ENCODE peak calls at places on chromosome 20, in seven cellular contexts. I is PC-9, O is WERI-Rb-1, H is HFF-Myc, Q is dorsolateral prefrontal cortex, C is lower leg skin, J is body of pancreas. R is an unnamed sample.

GRCh38 chr20:40535816-40536215 is 153.2 kb downstream of the MAFB start:
- DNase-seq in H (no peak), I (no peak), O (no peak), J (no peak), Q (no peak), C (no peak), R (no peak)

GRCh38 chr20:22495172-22495571 is 89.2 kb downstream of the FOXA2 start:
- DNase-seq in C (no peak), J (no peak), Q (no peak), O (no peak), H (no peak), I (no peak), R (no peak)

GRCh38 chr20:58017237-58017969 is 211.1 kb downstream of the ANKRD60 start:
- DNase-seq in C (peak), H (no peak), J (peak), Q (peak), O (no peak), I (peak), R (peak)

GRCh38 chr20:63473555-63474449 is 1.3 kb upstream of the KCNQ2 start:
- DNase-seq in I (no peak), C (no peak), H (no peak), J (no peak), Q (no peak), O (no peak), R (no peak)

GRCh38 chr20:13061381-13061780 is 52.6 kb downstream of the SPTLC3 start:
- DNase-seq in I (peak), H (no peak), C (no peak), O (no peak), J (peak), Q (no peak), R (no peak)

GRCh38 chr20:60851826-60852704 is 400.0 kb upstream of the CDH4 start:
- DNase-seq in C (no peak), J (no peak), H (no peak), I (no peak), Q (no peak), O (peak), R (no peak)

GRCh38 chr20:6959900-6960312 is 192.4 kb downstream of the BMP2 start:
- DNase-seq in C (no peak), O (no peak), Q (no peak), H (no peak), J (no peak), I (no peak), R (no peak)

GRCh38 chr20:47551841-47552240 is 50.2 kb downstream of the NCOA3 start:
- DNase-seq in J (peak), O (no peak), H (no peak), Q (no peak), I (no peak), C (no peak), R (no peak)

GRCh38 chr20:32354592-32355416 is 3.3 kb upstream of the ASXL1 start:
- DNase-seq in H (no peak), C (no peak), I (peak), J (no peak), O (no peak), Q (no peak), R (no peak)

GRCh38 chr20:2341336-2341735 is 39.4 kb upstream of the TGM6 start:
- DNase-seq in O (no peak), C (no peak), Q (no peak), J (no peak), H (no peak), I (no peak), R (no peak)

GRCh38 chr20:48815537-48815936 is 12.3 kb downstream of the PREX1 start:
- DNase-seq in C (no peak), O (no peak), H (no peak), Q (no peak), J (no peak), I (no peak), R (no peak)

GRCh38 chr20:39576786-39577185 is 614.6 kb downstream of the DHX35 start:
- DNase-seq in I (no peak), O (no peak), C (no peak), Q (no peak), H (no peak), J (no peak), R (no peak)

GRCh38 chr20:3237011-3237957 is 1.7 kb downstream of the SLC4A11 start:
- DNase-seq in J (no peak), O (no peak), I (peak), H (no peak), Q (no peak), C (no peak), R (no peak)

GRCh38 chr20:5945963-5946362 is 4.4 kb downstream of the TRMT6 start:
- DNase-seq in Q (no peak), H (peak), C (no peak), J (no peak), O (no peak), I (no peak), R (no peak)

GRCh38 chr20:35012227-35013069 is 56.8 kb downstream of the MYH7B start:
- DNase-seq in I (no peak), J (peak), C (no peak), Q (peak), O (no peak), H (no peak), R (no peak)

GRCh38 chr20:3276400-3277015 is 37.5 kb upstream of the SLC4A11 start:
- DNase-seq in H (peak), Q (no peak), I (peak), C (no peak), O (peak), J (peak), R (no peak)

GRCh38 chr20:1038205-1038604 is 36.1 kb upstream of the RSPO4 start:
- DNase-seq in J (no peak), O (no peak), Q (no peak), H (no peak), C (no peak), I (no peak), R (no peak)

GRCh38 chr20:1029980-1030379 is 27.9 kb upstream of the RSPO4 start:
- DNase-seq in H (no peak), O (no peak), J (no peak), I (no peak), C (no peak), Q (no peak), R (no peak)

GRCh38 chr20:1037039-1037438 is 34.9 kb upstream of the RSPO4 start:
- DNase-seq in Q (no peak), O (no peak), J (no peak), I (no peak), C (no peak), H (no peak), R (no peak)

GRCh38 chr20:1034420-1034799 is 32.3 kb upstream of the RSPO4 start:
- DNase-seq in Q (no peak), H (no peak), I (no peak), C (no peak), J (no peak), O (no peak), R (no peak)

DNA sequence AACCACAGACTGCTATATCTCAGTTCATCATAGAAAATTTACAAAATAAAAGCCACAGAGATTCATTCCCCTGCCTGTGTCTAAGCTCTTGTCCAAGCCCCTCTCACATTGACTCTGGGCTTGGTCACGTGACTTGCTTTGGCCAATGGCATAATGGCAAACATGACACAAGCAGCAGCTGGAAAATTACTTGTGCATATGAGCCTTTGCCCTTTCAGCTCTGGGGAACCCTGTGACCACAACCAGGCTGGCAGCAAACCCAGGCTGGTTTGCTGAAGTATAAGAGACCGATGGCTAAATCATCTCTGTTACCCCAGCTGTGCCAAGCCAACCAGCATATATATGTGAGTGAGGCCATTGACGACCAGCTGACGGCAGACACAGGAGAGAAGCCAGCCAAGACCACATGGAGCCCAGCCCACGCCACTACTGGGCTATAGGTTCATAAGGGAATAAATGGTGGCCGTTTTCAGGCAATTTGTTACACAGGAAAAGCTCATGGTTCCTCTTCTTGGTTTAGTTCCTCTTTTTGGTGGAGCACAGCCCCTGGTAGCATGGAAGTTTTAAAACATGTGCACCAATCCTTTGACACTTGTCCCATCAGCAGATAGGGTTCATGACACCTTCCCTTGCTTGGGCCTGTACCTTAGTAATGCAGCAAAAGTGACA is 31.8 kb upstream of the RSPO4 start:
- DNase-seq in J (peak), C (no peak), I (no peak), Q (no peak), H (no peak), O (no peak), R (no peak)
- TF ChIP-seq CTCF in J (no peak), C (no peak), I (no peak), Q (no peak), H (no peak), O (no peak), R (no peak)

GRCh38 chr20:50456452-50457324 is 53.5 kb upstream of the PTPN1 start:
- DNase-seq in Q (no peak), I (no peak), J (no peak), C (no peak), H (no peak), O (no peak), R (no peak)
- TF ChIP-seq CTCF in Q (no peak), I (peak), J (peak), C (no peak), H (peak), O (peak), R (no peak)

DNA sequence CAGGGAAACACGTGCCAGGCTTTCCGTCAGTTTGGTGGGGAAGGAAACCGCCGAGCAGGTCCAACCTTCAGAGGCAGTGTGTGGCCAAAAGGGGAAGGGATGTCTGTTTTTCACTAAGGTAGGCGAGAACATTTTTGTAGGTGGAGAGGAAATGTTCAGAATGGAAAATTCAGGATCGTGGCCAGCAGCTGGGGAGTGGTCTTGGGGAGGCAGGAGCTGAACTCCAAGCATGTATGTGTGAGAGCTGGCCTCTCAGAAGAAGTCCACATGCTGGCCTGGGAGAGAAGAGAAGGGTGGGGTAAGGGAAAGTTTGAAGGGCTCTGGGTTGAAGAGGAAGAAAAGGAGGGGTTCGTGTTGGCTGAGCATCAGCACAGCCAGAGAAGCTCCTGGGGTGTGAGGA is 74.9 kb downstream of the SYNDIG1 start:
- DNase-seq in H (no peak), I (no peak), J (no peak), O (no peak), Q (no peak), C (no peak), R (no peak)
- TF ChIP-seq CTCF in H (no peak), I (no peak), J (no peak), O (no peak), Q (no peak), C (no peak), R (no peak)

DNA sequence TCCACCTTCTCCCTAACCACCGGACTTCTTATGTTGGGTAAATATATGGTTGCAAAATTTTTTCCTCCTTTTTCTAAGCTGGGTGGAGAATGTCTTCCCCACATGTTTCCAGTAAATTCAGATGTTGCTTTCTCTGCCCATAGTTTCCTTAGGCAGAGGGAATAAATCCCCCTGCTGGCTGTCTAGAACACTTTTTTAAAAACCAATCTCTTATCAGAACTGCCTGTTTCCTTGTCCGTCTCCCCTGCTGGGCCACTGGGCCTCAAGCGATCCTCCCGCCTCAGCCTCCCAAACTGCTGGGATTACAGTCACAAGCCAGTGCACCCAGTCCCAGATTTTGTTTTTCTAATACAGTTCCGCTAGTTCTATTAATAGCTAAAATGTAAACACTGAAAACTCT is 9.9 kb upstream of the WFDC2 start:
- DNase-seq in I (no peak), C (no peak), O (no peak), H (no peak), J (no peak), Q (no peak), R (no peak)
- TF ChIP-seq CTCF in I (peak), C (no peak), O (peak), H (peak), J (no peak), Q (no peak), R (no peak)

DNA sequence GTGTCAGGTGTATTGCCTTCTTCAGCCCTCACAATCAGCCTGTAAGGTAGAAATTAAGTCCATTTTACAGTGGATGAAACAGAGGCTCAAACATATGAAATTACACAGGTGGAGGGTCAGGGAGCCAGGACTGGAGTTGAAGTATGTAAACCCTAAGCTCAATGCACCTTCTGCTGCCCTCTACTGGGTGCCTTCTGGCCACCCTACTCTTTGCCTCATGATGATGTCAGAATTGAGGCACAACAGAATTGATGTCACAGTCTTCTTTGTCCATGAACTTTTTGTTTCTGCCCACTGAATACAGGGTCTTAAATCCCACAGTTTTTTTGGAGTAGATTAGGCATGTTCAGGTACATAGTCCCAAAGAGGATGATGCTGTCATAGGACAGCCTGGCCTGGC is 400.8 kb upstream of the CHD6 start:
- DNase-seq in J (no peak), Q (no peak), I (no peak), C (no peak), H (no peak), O (peak), R (no peak)
- TF ChIP-seq CTCF in J (no peak), Q (no peak), I (no peak), C (no peak), H (no peak), O (peak), R (no peak)